ENCODE peak calls at places on chromosomes 1 and 21, in seven cellular contexts. X is mesendoderm, V is trophoblast cell, N is IMR-90, G is H1, T is mesenchymal stem cell, O is neuronal stem cell. P is an unnamed sample.

GRCh38 chr1:180616441-180616840 is 15.4 kb upstream of the XPR1 start:
- DNase-seq in X (no peak), V (no peak), N (peak), G (no peak), T (no peak), O (no peak), P (no peak)

GRCh38 chr1:92446546-92446945 is 40.2 kb downstream of the GFI1 start:
- DNase-seq in X (peak), V (peak), N (peak), G (no peak), T (peak), O (no peak), P (no peak)

GRCh38 chr1:234000557-234001081 is 96.1 kb downstream of the SLC35F3 start:
- DNase-seq in X (peak), V (no peak), N (no peak), G (no peak), T (no peak), O (no peak), P (no peak)

GRCh38 chr1:75559141-75559540 is 51.8 kb downstream of the SLC44A5 start:
- DNase-seq in X (no peak), V (no peak), N (no peak), G (no peak), T (no peak), O (no peak), P (no peak)

GRCh38 chr1:147664206-147664605 is 6.1 kb downstream of the ACP6 start:
- DNase-seq in X (no peak), V (no peak), N (peak), G (no peak), T (no peak), O (no peak), P (no peak)

GRCh38 chr21:36063375-36064084 is 3.2 kb upstream of the SETD4 start:
- DNase-seq in X (peak), V (no peak), N (no peak), G (no peak), T (no peak), O (no peak), P (no peak)

GRCh38 chr1:155017946-155018316 is 15.3 kb downstream of the ZBTB7B start:
- DNase-seq in X (no peak), V (no peak), N (no peak), G (no peak), T (no peak), O (no peak), P (no peak)

GRCh38 chr1:153565529-153566374 is at the start of gene S100A2:
- DNase-seq in X (peak), V (peak), N (peak), G (no peak), T (peak), O (no peak), P (no peak)

GRCh38 chr1:19390901-19391595 is 78.9 kb downstream of the SLC66A1 start:
- DNase-seq in X (peak), V (peak), N (peak), G (no peak), T (peak), O (no peak), P (no peak)

GRCh38 chr1:224333939-224334701 is 4.1 kb upstream of the NVL start:
- DNase-seq in X (no peak), V (no peak), N (peak), G (no peak), T (peak), O (no peak), P (no peak)

GRCh38 chr1:157993179-157994080 is at the start of gene KIRREL1:
- DNase-seq in X (peak), V (no peak), N (peak), G (no peak), T (peak), O (no peak), P (no peak)

GRCh38 chr1:43348809-43349593 is 9.8 kb upstream of the CDC20 start:
- DNase-seq in X (peak), V (peak), N (no peak), G (peak), T (peak), O (peak), P (peak)

GRCh38 chr1:33985656-33986055 is 121.8 kb downstream of the HMGB4 start:
- DNase-seq in X (no peak), V (no peak), N (peak), G (no peak), T (no peak), O (no peak), P (no peak)

GRCh38 chr1:33988161-33988560 is 124.3 kb downstream of the HMGB4 start:
- DNase-seq in X (no peak), V (no peak), N (no peak), G (no peak), T (no peak), O (no peak), P (no peak)

GRCh38 chr1:33982419-33982818 is 118.5 kb downstream of the HMGB4 start:
- DNase-seq in X (no peak), V (no peak), N (no peak), G (no peak), T (no peak), O (no peak), P (no peak)

GRCh38 chr1:33985166-33985565 is 121.3 kb downstream of the HMGB4 start:
- DNase-seq in X (no peak), V (no peak), N (no peak), G (no peak), T (no peak), O (no peak), P (no peak)

GRCh38 chr1:33986389-33987095 is 122.7 kb downstream of the HMGB4 start:
- DNase-seq in X (no peak), V (no peak), N (peak), G (no peak), T (no peak), O (no peak), P (no peak)
- H2BK5ac ChIP-seq in X (no peak), V (no peak), N (no peak), G (no peak), T (no peak), O (no peak), P (no peak)

GRCh38 chr1:13523780-13524477 is 10.1 kb upstream of the LRRC38 start:
- DNase-seq in X (peak), V (no peak), N (no peak), G (no peak), T (no peak), O (no peak), P (peak)
- H3K18ac ChIP-seq in X (no peak), V (no peak), N (no peak), G (no peak), T (no peak), O (no peak), P (no peak)

DNA sequence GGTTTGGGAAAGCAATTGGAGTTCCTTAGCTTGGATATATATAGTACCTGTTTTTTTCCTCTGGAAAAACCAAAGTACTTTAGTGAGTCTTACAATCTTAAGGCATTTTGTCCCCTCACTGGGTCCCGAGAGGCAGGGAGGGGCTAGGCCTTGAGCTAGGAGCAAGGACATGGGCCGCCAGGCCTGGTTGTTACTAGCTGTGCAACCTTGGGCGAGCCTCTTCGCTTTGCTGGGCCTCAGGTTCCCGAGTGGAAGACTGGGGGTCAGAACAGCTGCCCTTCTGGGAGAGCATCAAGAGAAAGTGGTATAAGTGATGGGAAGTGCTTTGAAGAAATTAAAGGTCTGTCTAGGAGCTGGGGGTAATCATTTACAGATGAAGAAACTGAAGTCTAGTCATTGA is 553.2 kb downstream of the KIF26B start:
- DNase-seq in X (no peak), V (no peak), N (no peak), G (no peak), T (no peak), O (no peak), P (peak)
- H2BK5ac ChIP-seq in X (no peak), V (no peak), N (no peak), G (no peak), T (no peak), O (no peak), P (no peak)

GRCh38 chr1:228194921-228195812 is 12.7 kb upstream of the OBSCN start:
- DNase-seq in X (no peak), V (no peak), N (no peak), G (no peak), T (no peak), O (no peak), P (no peak)

GRCh38 chr1:228197555-228198147 is 10.2 kb upstream of the OBSCN start:
- DNase-seq in X (no peak), V (no peak), N (no peak), G (no peak), T (no peak), O (no peak), P (no peak)

GRCh38 chr1:228194436-228194835 is 13.4 kb upstream of the OBSCN start:
- DNase-seq in X (no peak), V (no peak), N (no peak), G (no peak), T (no peak), O (no peak), P (no peak)

DNA sequence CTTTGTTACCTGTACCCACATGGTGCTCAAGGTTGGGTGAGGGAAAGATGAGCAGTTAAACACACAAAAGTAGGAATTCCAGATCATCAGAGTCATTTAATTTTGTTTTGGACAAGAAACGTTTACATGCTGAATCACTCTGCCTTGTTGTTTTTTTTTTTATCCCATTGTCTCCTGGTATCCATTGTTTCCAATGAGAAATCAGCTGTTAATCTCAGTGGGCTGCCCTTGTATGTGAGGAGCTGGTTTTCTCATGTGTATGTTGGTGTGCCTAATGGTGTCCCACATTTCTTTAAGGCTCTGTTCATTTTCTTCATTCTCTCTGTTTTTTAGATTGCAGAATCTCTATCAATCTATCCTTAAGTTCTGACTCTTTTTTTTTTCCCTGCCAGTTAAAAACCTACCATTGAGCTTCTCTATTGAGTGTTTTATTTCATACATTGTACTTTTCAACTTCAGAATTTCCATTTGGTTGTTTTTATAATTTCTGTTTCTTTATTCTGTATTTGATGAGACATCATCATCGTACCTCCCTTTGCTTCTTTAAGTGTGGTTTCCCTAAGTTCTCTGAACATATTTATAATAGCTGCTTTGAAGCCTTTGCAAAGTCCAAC is 8.8 kb upstream of the OBSCN start:
- DNase-seq in X (peak), V (no peak), N (peak), G (no peak), T (no peak), O (no peak), P (no peak)
- H3K18ac ChIP-seq in X (no peak), V (no peak), N (no peak), G (no peak), T (no peak), O (no peak), P (no peak)

GRCh38 chr1:35887508-35887907 is 4.5 kb downstream of the AGO1 start:
- DNase-seq in X (no peak), V (no peak), N (no peak), G (no peak), T (no peak), O (no peak), P (no peak)
- H2BK5ac ChIP-seq in X (peak), V (no peak), N (no peak), G (peak), T (no peak), O (no peak), P (no peak)

DNA sequence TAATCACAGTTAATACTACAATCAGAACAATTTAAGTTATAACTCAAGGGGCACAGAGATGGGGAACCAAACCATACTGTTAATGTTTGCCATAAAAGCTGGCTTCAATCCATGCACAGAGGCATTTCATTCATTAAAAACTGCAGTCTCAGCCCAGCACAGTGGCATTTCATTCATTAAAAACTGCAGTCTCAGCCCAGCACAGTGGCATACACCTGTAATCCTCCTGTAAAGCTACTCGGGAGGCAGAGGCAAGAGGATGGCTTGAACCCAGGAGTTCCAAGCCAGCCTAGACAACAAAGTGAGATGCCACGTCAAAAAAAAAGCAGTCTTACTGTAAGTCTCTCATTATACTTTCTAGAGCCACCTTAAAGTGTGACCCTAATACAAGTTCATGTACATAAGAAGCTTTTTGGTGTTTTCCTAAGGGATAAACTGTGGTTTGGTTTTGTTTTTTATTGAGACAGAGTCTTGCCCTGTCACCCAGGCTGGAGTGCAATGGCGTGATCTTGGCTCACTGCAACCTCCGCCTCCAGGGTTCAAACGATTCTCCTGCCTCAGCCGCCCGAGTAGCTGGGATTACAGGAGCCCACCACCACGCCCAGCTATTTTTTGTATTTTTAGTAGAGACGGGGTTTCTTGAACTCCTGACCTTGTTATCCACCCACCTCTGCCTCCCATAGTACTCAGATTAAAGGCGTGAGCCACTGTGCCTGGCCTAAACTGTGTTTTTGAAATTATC is 29.0 kb downstream of the ARID4B start:
- DNase-seq in X (no peak), V (no peak), N (no peak), G (no peak), T (no peak), O (no peak), P (no peak)
- H3K18ac ChIP-seq in X (no peak), V (no peak), N (no peak), G (no peak), T (no peak), O (no peak), P (no peak)